ENCODE peak calls at places on chromosome 12, in five cellular contexts. L, D, E, S and U are unnamed samples.

GRCh38 chr12:95198914-95199313 is 18.4 kb downstream of the FGD6 start:
- DNase-seq in L (no peak), S (no peak), E (no peak), D (no peak), U (no peak)

GRCh38 chr12:60498656-60499055 is 902.8 kb downstream of the SLC16A7 start:
- DNase-seq in S (no peak), D (no peak), L (no peak), E (no peak), U (no peak)

GRCh38 chr12:47985596-47986265 is 18.5 kb downstream of the COL2A1 start:
- DNase-seq in E (no peak), D (no peak), L (no peak), S (no peak), U (no peak)

GRCh38 chr12:55019784-55020183 is at the start of gene NEUROD4:
- DNase-seq in D (peak; percentile 71), E (peak; percentile 71), L (peak; percentile 49), S (peak; percentile 78), U (peak; percentile 10)

GRCh38 chr12:113062502-113063395 is 6.2 kb downstream of the DTX1 start:
- DNase-seq in D (no peak), S (peak; percentile 9), E (no peak), L (no peak), U (no peak)

GRCh38 chr12:115597157-115597712 is 680.3 kb downstream of the MED13L start:
- DNase-seq in D (peak; percentile 5), S (peak; percentile 45), E (peak; percentile 32), L (peak; percentile 35), U (no peak)

GRCh38 chr12:28331130-28331529 is 140.9 kb downstream of the CCDC91 start:
- DNase-seq in S (peak; percentile 52), E (no peak), D (peak; percentile 40), L (peak; percentile 9), U (no peak)

GRCh38 chr12:71159260-71159659 is 1.5 kb upstream of the TSPAN8 start:
- DNase-seq in S (no peak), E (no peak), D (no peak), L (no peak), U (no peak)

GRCh38 chr12:78540621-78541336 is 323.8 kb upstream of the SYT1 start:
- DNase-seq in S (no peak), L (peak; percentile 25), E (no peak), D (no peak), U (no peak)

GRCh38 chr12:108689314-108690190 is 41.8 kb downstream of the CORO1C start:
- DNase-seq in D (peak; percentile 64), S (peak; percentile 59), E (no peak), L (peak; percentile 59), U (no peak)

GRCh38 chr12:127162902-127163301 is 1104.1 kb upstream of the TMEM132C start:
- DNase-seq in E (peak; percentile 76), D (peak; percentile 29), S (peak; percentile 14), L (peak; percentile 61), U (peak; percentile 15)

GRCh38 chr12:2825133-2825532 is 9.7 kb downstream of the NRIP2 start:
- DNase-seq in D (no peak), L (no peak), E (no peak), S (no peak), U (no peak)

GRCh38 chr12:51269174-51270066 is 795 bp downstream of the SMAGP start:
- DNase-seq in L (peak; percentile 49), E (no peak), S (peak; percentile 61), D (peak; percentile 54), U (no peak)

GRCh38 chr12:75058228-75058627 is 151.4 kb downstream of the KCNC2 start:
- DNase-seq in L (peak; percentile 2), D (no peak), S (no peak), E (no peak), U (no peak)

GRCh38 chr12:105418232-105418631 is 87.7 kb downstream of the C12orf75 start:
- DNase-seq in L (peak; percentile 72), D (peak; percentile 67), S (peak; percentile 44), E (peak; percentile 70), U (peak; percentile 80)

GRCh38 chr12:104877107-104877705 is 80.9 kb downstream of the SLC41A2 start:
- DNase-seq in S (peak; percentile 74), E (peak; percentile 49), D (peak; percentile 76), L (peak; percentile 75), U (no peak)

GRCh38 chr12:117030187-117030896 is 68.9 kb downstream of the TESC start:
- DNase-seq in L (no peak), S (no peak), D (no peak), E (no peak), U (no peak)

GRCh38 chr12:95683418-95683817 is 107.1 kb downstream of the NTN4 start:
- DNase-seq in L (no peak), S (no peak), E (no peak), D (no peak), U (no peak)

GRCh38 chr12:105906545-105906944 is 232.2 kb downstream of the NUAK1 start:
- DNase-seq in L (peak; percentile 35), E (peak; percentile 43), S (peak; percentile 39), D (peak; percentile 44), U (no peak)

DNA sequence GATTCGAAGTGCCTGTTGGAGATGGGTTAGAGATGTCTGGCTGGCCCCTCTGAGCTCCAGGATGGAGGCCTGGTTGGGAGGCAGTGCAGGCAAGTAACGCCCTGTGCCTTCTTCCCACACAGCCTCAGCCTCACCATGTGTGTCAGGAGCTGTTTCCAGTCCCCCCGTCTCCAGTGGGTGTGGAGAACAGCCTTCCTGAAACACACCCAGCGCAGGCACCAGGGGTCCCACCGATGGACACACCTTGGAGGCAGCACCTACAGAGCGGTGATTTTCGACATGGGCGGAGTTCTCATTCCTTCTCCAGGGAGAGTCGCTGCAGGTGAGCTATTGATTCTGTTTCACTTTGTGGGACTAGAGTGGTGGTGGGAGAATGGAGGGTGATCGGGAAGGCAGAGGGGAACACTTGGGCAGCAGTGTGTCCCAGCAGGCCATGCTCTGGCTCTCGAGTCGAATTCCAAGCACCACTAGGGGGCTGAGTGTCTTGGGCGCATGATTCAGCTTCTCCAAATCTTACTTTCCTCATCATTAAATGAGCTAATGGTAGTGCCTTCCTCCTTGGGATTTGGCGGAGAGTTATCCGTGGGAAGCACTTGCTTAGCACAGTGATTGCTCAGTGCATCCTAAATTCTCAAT is 6.8 kb downstream of the ACAD10 start:
- DNase-seq in S (peak; percentile 13), L (no peak), D (peak; percentile 20), E (peak; percentile 43), U (no peak)
- TF ChIP-seq CTCF in S (peak; percentile 24), L (no peak), D (peak; percentile 33), E (peak; percentile 57), U (peak; percentile 23)

DNA sequence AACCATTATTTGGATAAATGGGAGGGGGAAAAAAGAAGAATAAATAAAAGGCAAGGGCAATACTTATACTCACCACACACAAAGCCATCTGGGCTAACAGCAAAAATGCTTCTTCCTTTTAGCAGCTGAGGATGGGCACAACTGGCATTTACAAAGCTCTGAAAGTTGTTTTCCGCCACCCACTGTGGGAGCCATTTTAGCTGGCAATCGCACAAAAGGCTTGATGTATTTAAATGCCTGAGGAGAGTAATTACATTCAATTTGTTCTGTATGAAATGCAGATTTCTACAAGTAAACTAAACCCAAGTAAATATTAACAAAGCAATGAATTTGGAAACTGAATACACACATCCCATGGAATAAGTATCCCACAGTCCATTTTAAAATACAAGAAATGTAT is 37.5 kb downstream of the LRIG3 start:
- DNase-seq in E (no peak), L (no peak), S (no peak), D (no peak), U (no peak)
- H3K4me3 ChIP-seq in E (no peak overlapping the region), L (no peak overlapping the region), S (no peak overlapping the region), D (no peak overlapping the region), U (no peak overlapping the region)

GRCh38 chr12:119679081-119679480 is 11.1 kb downstream of the PRKAB1 start:
- DNase-seq in L (no peak), S (no peak), D (no peak), E (peak; percentile 9), U (no peak)

GRCh38 chr12:119674560-119674959 is 6.6 kb downstream of the PRKAB1 start:
- DNase-seq in E (no peak), L (no peak), S (no peak), D (no peak), U (no peak)

GRCh38 chr12:119678459-119678858 is 10.5 kb downstream of the PRKAB1 start:
- DNase-seq in S (no peak), L (no peak), E (no peak), D (no peak), U (no peak)

GRCh38 chr12:119676022-119676421 is 8.1 kb downstream of the PRKAB1 start:
- DNase-seq in D (no peak), E (no peak), L (no peak), S (no peak), U (no peak)

GRCh38 chr12:119676573-119676972 is 8.6 kb downstream of the PRKAB1 start:
- DNase-seq in E (no peak), D (no peak), S (no peak), L (no peak), U (no peak)
- TF ChIP-seq CTCF in E (peak; percentile 15), D (no peak), S (no peak), L (no peak), U (peak; percentile 6)

DNA sequence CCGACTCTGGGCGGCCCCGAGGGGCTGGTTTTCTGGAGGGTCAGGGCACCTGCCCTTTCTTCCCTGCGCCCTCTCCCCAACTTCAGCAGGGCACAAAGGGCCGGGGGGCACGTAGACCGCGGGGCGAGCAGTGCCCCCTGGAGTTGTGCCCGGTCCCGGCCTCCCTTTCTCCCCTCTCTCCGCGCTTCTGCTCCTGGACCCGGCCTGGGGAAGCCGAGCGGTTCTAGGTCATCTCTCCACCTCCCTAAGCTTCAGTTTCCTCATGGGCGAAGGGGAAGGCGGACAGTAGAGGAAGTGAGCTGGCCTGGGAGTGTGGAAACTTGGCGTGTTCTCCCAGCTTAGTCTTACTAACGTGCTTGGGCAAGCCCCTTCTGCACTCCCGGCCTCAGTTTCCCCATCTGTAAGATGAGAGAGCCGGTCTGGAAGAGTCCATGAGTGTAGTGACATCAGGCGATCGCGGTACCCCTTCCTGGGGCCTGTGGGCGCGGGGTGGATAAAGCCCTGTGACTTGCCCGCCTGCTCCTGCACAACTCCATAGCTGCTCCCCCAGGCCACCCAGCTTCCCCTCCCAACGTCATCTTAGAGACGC is 158.6 kb upstream of the PARP11 start:
- DNase-seq in S (peak; percentile 49), D (peak; percentile 18), E (peak; percentile 35), L (no peak), U (no peak)
- H3K4me3 ChIP-seq in S (no peak overlapping the region), D (peak overlapping the region; percentile 19), E (peak overlapping the region; percentile 32), L (peak overlapping the region; percentile 35), U (peak overlapping the region; percentile 23)

DNA sequence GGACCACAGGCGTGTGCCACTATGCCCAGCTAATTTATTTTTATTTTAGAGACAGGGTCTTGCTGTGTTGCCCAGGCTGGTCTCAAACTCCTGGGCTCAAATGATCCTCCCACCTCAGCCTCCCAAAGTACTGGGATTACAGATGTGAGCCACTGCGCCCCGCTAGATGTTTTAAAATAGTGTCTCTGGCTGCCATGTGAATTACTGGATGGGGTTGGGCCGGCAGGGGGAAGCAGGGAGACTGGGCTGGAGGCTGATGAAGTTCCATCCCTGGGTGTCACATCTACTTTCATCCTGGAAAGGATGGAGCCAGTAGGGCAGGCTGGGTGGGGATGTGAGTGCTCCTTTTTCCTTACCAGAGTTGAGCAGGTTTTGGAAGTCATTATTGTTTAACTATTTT is 46.1 kb downstream of the DNAH10 start:
- DNase-seq in E (peak; percentile 25), S (peak; percentile 22), D (peak; percentile 13), L (no peak), U (no peak)
- TF ChIP-seq CTCF in E (peak; percentile 58), S (peak; percentile 41), D (peak; percentile 45), L (peak; percentile 35), U (no peak)